ENCODE peak calls at places on chromosomes 7 and 10, in five cellular contexts. T is CD4-positive, CD25-positive, alpha-beta regulatory T cell; U is IMR-90; L is AG04450; V is prostate gland. J is an unnamed sample.

GRCh38 chr7:156151082-156151481 is 338.8 kb upstream of the SHH start:
- DNase-seq in U (no peak), V (no peak), L (no peak), T (no peak), J (no peak)

GRCh38 chr10:100847440-100847839 is 65.3 kb upstream of the SLF2 start:
- DNase-seq in L (no peak), T (peak), V (no peak), U (peak), J (no peak)

GRCh38 chr7:37052673-37053072 is 328.4 kb upstream of the AOAH start:
- DNase-seq in U (peak), V (no peak), T (peak), L (no peak), J (peak)

GRCh38 chr10:23370106-23370505 is 25.5 kb upstream of the C10orf67 start:
- DNase-seq in L (no peak), T (peak), U (peak), V (no peak), J (no peak)

GRCh38 chr7:135161669-135162068 is 8.8 kb downstream of the CYREN start:
- DNase-seq in L (no peak), V (no peak), U (no peak), T (no peak), J (no peak)

GRCh38 chr7:906776-907157 is 30.4 kb downstream of the GET4 start:
- DNase-seq in U (no peak), T (peak), L (no peak), V (no peak), J (peak)

GRCh38 chr10:132628966-132629900 is 91.6 kb downstream of the INPP5A start:
- DNase-seq in L (no peak), U (no peak), V (no peak), T (no peak), J (no peak)

GRCh38 chr7:95478139-95479037 is 7.4 kb upstream of the ASB4 start:
- DNase-seq in V (no peak), L (no peak), T (no peak), U (peak), J (peak)

GRCh38 chr7:73518470-73518869 is 3.6 kb downstream of the BAZ1B start:
- DNase-seq in U (no peak), L (no peak), V (no peak), T (no peak), J (no peak)

GRCh38 chr10:101851411-101852116 is 8.0 kb upstream of the KCNIP2 start:
- DNase-seq in L (no peak), T (no peak), U (peak), V (no peak), J (no peak)

GRCh38 chr10:122462533-122463465 is 1.4 kb downstream of the HTRA1 start:
- DNase-seq in U (peak), L (no peak), T (no peak), V (peak), J (no peak)

GRCh38 chr7:35723011-35723410 is 28.1 kb upstream of the HERPUD2 start:
- DNase-seq in U (peak), T (peak), L (no peak), V (no peak), J (no peak)

GRCh38 chr10:21285742-21286311 is 239.7 kb downstream of the SKIDA1 start:
- DNase-seq in T (no peak), L (no peak), V (no peak), U (peak), J (no peak)

GRCh38 chr10:12512292-12513002 is 163.1 kb downstream of the CAMK1D start:
- DNase-seq in T (no peak), V (peak), U (no peak), L (no peak), J (no peak)

GRCh38 chr10:132403511-132404168 is 6.6 kb downstream of the PWWP2B start:
- DNase-seq in U (no peak), L (no peak), T (no peak), V (no peak), J (no peak)

GRCh38 chr7:35384761-35385700 is 131.1 kb upstream of the TBX20 start:
- DNase-seq in U (no peak), T (no peak), V (no peak), L (no peak), J (no peak)

GRCh38 chr7:148622887-148623585 is 32.5 kb downstream of the C7orf33 start:
- DNase-seq in L (no peak), V (no peak), T (no peak), U (no peak), J (no peak)

GRCh38 chr7:128940494-128941322 is 3.0 kb downstream of the IRF5 start:
- DNase-seq in V (no peak), T (peak), L (no peak), U (no peak), J (peak)

GRCh38 chr7:128939075-128939860 is 1.5 kb downstream of the IRF5 start:
- DNase-seq in V (no peak), L (no peak), U (no peak), T (no peak), J (no peak)

GRCh38 chr7:128939861-128940410 is 2.2 kb downstream of the IRF5 start:
- DNase-seq in V (no peak), T (no peak), L (no peak), U (no peak), J (peak)

GRCh38 chr7:128941946-128942526 is 4.3 kb downstream of the IRF5 start:
- DNase-seq in V (no peak), U (no peak), T (no peak), L (no peak), J (no peak)

GRCh38 chr7:128941323-128941890 is 3.7 kb downstream of the IRF5 start:
- DNase-seq in L (no peak), T (no peak), U (no peak), V (no peak), J (no peak)
- H3K27ac ChIP-seq in L (no peak), T (peak), U (no peak), V (no peak), J (no peak)

GRCh38 chr10:4849555-4850242 is 23.7 kb downstream of the AKR1E2 start:
- DNase-seq in U (peak), T (peak), L (peak), V (peak), J (peak)
- H3K27ac ChIP-seq in U (no peak), T (no peak), L (no peak), V (no peak), J (no peak)

GRCh38 chr10:128602183-128602582 is 476.0 kb upstream of the MKI67 start:
- DNase-seq in L (no peak), U (no peak), T (no peak), V (no peak), J (no peak)

GRCh38 chr10:128594688-128595087 is 468.5 kb upstream of the MKI67 start:
- DNase-seq in L (no peak), U (no peak), V (no peak), T (no peak), J (no peak)

GRCh38 chr10:128599030-128599429 is 472.8 kb upstream of the MKI67 start:
- DNase-seq in V (no peak), L (no peak), U (no peak), T (no peak), J (no peak)

GRCh38 chr10:128599538-128599937 is 473.3 kb upstream of the MKI67 start:
- DNase-seq in V (no peak), L (no peak), T (no peak), U (no peak), J (no peak)

DNA sequence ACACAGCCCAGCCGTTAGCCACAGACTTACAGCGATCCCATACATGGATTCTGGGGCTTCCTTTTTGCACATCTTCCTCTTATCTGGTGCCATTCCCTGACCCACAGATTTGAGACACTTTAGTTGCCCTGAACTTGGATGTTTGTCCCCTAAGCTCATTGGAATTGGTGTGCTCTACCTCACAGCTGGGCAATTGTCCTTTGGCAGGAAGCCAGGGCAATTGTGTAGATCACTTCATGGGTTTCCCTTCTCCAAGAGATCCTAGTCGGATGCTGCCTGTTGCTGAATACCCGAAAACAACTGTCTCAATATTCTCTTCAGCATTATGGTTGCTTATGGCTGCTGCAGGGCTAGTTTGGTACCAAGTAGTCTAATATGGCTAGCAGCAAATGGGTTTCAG is 470.7 kb upstream of the MKI67 start:
- DNase-seq in T (no peak), U (no peak), L (no peak), V (no peak), J (no peak)
- H3K27ac ChIP-seq in T (no peak), U (no peak), L (no peak), V (no peak), J (no peak)

GRCh38 chr10:517872-518475 is 171.5 kb downstream of the DIP2C start:
- DNase-seq in L (no peak), U (no peak), T (no peak), V (no peak), J (no peak)

GRCh38 chr10:517236-517635 is 172.2 kb downstream of the DIP2C start:
- DNase-seq in U (no peak), T (no peak), L (no peak), V (no peak), J (no peak)

GRCh38 chr10:519055-519715 is 170.3 kb downstream of the DIP2C start:
- DNase-seq in T (no peak), V (no peak), L (no peak), U (no peak), J (no peak)

GRCh38 chr10:515674-516073 is 173.8 kb downstream of the DIP2C start:
- DNase-seq in T (no peak), L (no peak), U (no peak), V (no peak), J (no peak)

GRCh38 chr10:516766-517165 is 172.7 kb downstream of the DIP2C start:
- DNase-seq in L (no peak), T (no peak), V (no peak), U (no peak), J (no peak)
- H3K27ac ChIP-seq in L (no peak), T (no peak), V (no peak), U (no peak), J (no peak)

DNA sequence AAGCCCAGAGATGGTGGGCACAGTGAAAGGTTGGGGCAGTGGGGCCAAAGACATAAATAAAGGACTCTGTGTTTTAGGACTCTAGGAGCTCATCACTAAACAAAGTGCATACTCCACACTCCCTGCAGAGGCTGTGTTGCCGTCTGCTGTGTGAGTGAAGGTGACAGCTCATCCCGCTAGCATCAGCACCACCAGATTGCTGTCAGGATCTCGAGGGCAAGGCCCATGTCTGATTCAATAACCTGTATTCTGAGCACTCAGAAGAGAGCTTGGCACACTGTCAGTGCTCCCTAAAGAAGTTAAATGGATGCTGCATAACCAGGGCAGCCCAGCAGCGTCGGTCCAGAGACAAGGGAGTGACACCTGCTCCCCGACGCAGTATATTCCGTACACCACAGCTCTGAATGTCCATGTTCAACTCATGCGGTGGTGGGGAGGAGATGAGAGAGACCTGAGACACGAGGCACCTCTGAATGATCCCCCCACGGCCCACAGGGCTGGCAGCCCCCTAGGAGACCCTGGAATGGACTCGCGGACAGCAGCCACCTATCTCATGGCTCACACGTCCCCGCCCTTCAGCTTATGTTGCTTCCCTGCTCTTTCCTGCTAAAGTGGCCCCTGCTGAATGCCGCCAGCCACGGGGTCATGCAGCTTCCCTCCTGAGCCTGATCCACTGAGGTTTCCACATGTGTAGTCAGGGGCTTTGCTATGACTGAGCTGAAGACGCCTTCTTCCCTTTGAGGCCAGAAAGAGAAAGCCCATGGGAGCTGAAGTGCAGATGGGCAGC is 132.7 kb upstream of the KCNMA1 start:
- DNase-seq in U (no peak), T (no peak), L (no peak), V (no peak), J (no peak)
- H3K27ac ChIP-seq in U (no peak), T (no peak), L (no peak), V (no peak), J (no peak)

GRCh38 chr10:543862-544822 is 145.3 kb downstream of the DIP2C start:
- DNase-seq in L (no peak), V (no peak), T (no peak), U (no peak), J (no peak)
- H3K27ac ChIP-seq in L (no peak), V (no peak), T (no peak), U (no peak), J (no peak)

DNA sequence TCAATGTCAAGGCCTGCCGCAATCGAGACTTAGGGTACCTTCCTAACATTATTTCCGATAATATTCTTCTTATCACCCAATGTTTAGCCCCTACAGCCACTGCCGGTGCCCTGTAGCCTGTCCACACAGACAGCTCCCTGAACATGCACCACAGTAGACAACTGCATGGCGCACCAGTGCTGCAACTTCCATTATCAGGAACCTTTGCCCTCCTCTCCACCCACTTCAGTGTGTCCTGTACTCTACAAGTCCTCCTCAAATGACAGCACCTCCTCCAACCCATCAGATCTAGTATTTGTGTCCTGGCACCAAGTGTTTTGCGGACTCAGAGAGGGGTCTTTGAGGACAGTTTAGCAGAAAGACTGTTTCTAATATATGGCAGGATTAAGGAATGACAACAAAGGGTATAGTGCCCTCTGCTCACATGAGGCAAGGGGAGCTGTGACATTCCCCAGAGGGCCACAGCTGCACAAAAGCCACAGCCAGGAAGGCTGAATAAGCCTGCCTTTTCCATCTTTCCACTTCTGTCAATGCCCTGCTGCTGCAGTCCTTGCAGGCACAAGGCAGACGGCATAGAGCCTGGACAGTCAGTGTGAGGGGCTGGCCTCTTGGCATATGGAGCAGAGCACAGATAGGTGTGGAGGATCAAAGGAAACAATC is 335.4 kb downstream of the PARD3 start:
- DNase-seq in T (no peak), U (no peak), V (no peak), L (no peak), J (no peak)
- H3K27ac ChIP-seq in T (no peak), U (no peak), V (no peak), L (no peak), J (no peak)

J was measured in Karpas-422.